ENCODE peak calls at places on chromosomes 11 and 22, in five cellular contexts. Z is right atrium auricular region, L is fibroblast of lung, R is neuronal stem cell, F is lower lobe of right lung. M is an unnamed sample.
A peak's percentile ranks its signal among the peaks of the same experiment; 100 is the strongest.

GRCh38 chr11:93536346-93536871 is 6.8 kb downstream of the SMCO4 start:
- DNase-seq in Z (no peak), L (no peak), R (no peak), F (no peak), M (no peak)

GRCh38 chr11:107562647-107563208 is 2.8 kb downstream of the ALKBH8 start:
- DNase-seq in Z (no peak), L (peak; percentile 94), R (no peak), F (no peak), M (no peak)

GRCh38 chr11:130145975-130146776 is 13.4 kb upstream of the ST14 start:
- DNase-seq in Z (no peak), L (peak; percentile 23), R (no peak), F (peak; percentile 84), M (peak; percentile 73)

GRCh38 chr22:21026783-21027692 is 5.3 kb downstream of the SLC7A4 start:
- DNase-seq in Z (no peak), L (peak; percentile 80), R (no peak), F (no peak), M (no peak)

GRCh38 chr22:48750826-48751440 is 1076.7 kb downstream of the BRD1 start:
- DNase-seq in Z (peak; percentile 36), L (no peak), R (no peak), F (no peak), M (no peak)

GRCh38 chr11:33701831-33702230 is 1.2 kb upstream of the C11orf91 start:
- DNase-seq in Z (no peak), L (peak; percentile 76), R (no peak), F (no peak), M (no peak)

GRCh38 chr22:17479129-17479528 is 84.2 kb upstream of the SLC25A18 start:
- DNase-seq in Z (no peak), L (no peak), R (no peak), F (no peak), M (no peak)

GRCh38 chr11:88344869-88345268 is 7.3 kb upstream of the CTSC start:
- DNase-seq in Z (no peak), L (no peak), R (no peak), F (no peak), M (no peak)

GRCh38 chr22:30810105-30810504 is 115.4 kb downstream of the OSBP2 start:
- DNase-seq in Z (no peak), L (no peak), R (no peak), F (no peak), M (no peak)

GRCh38 chr22:29300807-29301601 is 5.4 kb upstream of the GAS2L1 start:
- DNase-seq in Z (no peak), L (no peak), R (no peak), F (no peak), M (no peak)

GRCh38 chr11:12044799-12045198 is 36.4 kb upstream of the DKK3 start:
- DNase-seq in Z (no peak), L (no peak), R (no peak), F (no peak), M (no peak)

GRCh38 chr11:125165111-125165663 is 636 bp downstream of the PKNOX2 start:
- DNase-seq in Z (no peak), L (peak; percentile 54), R (peak; percentile 29), F (no peak), M (no peak)

GRCh38 chr11:76654310-76654851 is 16.2 kb downstream of the LRRC32 start:
- DNase-seq in Z (peak; percentile 73), L (peak; percentile 83), R (no peak), F (no peak), M (no peak)

GRCh38 chr11:69007978-69008381 is 5.1 kb downstream of the MRGPRF start:
- DNase-seq in Z (no peak), L (peak; percentile 33), R (no peak), F (peak; percentile 37), M (no peak)

GRCh38 chr11:126840201-126840886 is 160.2 kb downstream of the KIRREL3 start:
- DNase-seq in Z (no peak), L (peak; percentile 86), R (no peak), F (no peak), M (no peak)

GRCh38 chr11:1574256-1575242 is 2.5 kb upstream of the DUSP8 start:
- DNase-seq in Z (no peak), L (peak; percentile 16), R (no peak), F (no peak), M (no peak)

GRCh38 chr11:4699697-4700435 is 2.2 kb upstream of the OR51E2 start:
- DNase-seq in Z (no peak), L (no peak), R (no peak), F (no peak), M (no peak)

GRCh38 chr11:117745346-117745745 is 51.7 kb downstream of the DSCAML1 start:
- DNase-seq in Z (no peak), L (no peak), R (no peak), F (no peak), M (no peak)

GRCh38 chr11:41379084-41379483 is 80.4 kb downstream of the LRRC4C start:
- DNase-seq in Z (no peak), L (peak; percentile 56), R (no peak), F (no peak), M (no peak)

GRCh38 chr11:117669062-117669461 is 128.0 kb downstream of the DSCAML1 start:
- DNase-seq in Z (no peak), L (no peak), R (no peak), F (no peak), M (no peak)

GRCh38 chr22:25021976-25022711 is 69.6 kb downstream of the KIAA1671 start:
- DNase-seq in Z (no peak), L (peak; percentile 24), R (no peak), F (no peak), M (no peak)

GRCh38 chr22:38871360-38872171 is 450 bp downstream of the CBX6 start:
- DNase-seq in Z (peak; percentile 57), L (no peak), R (no peak), F (peak; percentile 52), M (no peak)

GRCh38 chr11:1401656-1402221 is 12.0 kb downstream of the BRSK2 start:
- DNase-seq in Z (no peak), L (peak; percentile 43), R (peak; percentile 76), F (peak; percentile 72), M (no peak)

GRCh38 chr11:15073361-15074205 is at the start of gene CALCB:
- DNase-seq in Z (no peak), L (peak; percentile 19), R (peak; percentile 27), F (peak; percentile 51), M (no peak)

GRCh38 chr22:50548913-50549790 is 3.5 kb downstream of the KLHDC7B start:
- DNase-seq in Z (no peak), L (no peak), R (no peak), F (peak; percentile 44), M (no peak)

GRCh38 chr11:120996973-120997372 is 26.9 kb upstream of the TBCEL start:
- DNase-seq in Z (no peak), L (no peak), R (no peak), F (no peak), M (no peak)

GRCh38 chr11:1839924-1840779 is 1.4 kb downstream of the TNNI2 start:
- DNase-seq in Z (no peak), L (no peak), R (no peak), F (peak; percentile 89), M (no peak)

GRCh38 chr11:110230377-110230776 is 66.0 kb downstream of the RDX start:
- DNase-seq in Z (no peak), L (no peak), R (no peak), F (no peak), M (no peak)

GRCh38 chr22:25420925-25421904 is 143.3 kb upstream of the GRK3 start:
- DNase-seq in Z (no peak), L (no peak), R (no peak), F (no peak), M (no peak)

GRCh38 chr22:45187891-45188290 is 24.2 kb downstream of the NUP50 start:
- DNase-seq in Z (no peak), L (no peak), R (no peak), F (no peak), M (no peak)
- H3K27ac ChIP-seq in Z (no peak overlapping the region), L (no peak overlapping the region), R (no peak overlapping the region), F (no peak overlapping the region), M (no peak overlapping the region)

DNA sequence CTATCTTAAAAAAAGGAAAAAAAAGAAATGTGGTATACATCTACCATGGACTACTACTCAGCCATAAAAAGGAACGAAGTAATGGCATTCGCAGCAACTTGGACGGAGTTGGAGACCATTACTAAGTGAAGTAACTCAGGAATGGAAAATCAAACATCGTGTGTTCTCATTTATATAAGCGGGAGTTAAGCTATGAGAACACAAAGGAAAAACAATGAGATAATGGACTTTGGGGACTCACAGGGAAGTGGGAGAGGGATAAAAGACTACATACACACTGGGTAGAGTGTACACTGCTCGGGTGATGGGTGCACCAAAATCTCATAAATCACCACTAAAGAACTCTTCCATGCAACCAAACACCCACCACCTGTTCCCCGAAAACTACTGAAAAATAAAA is 11.8 kb downstream of the RAB6A start:
- DNase-seq in Z (no peak), L (no peak), R (no peak), F (no peak), M (no peak)
- H3K27ac ChIP-seq in Z (no peak overlapping the region), L (no peak overlapping the region), R (no peak overlapping the region), F (no peak overlapping the region), M (no peak overlapping the region)

GRCh38 chr11:26579683-26580082 is 7.6 kb upstream of the MUC15 start:
- DNase-seq in Z (no peak), L (no peak), R (no peak), F (no peak), M (no peak)

GRCh38 chr11:26580929-26581328 is 8.9 kb upstream of the MUC15 start:
- DNase-seq in Z (no peak), L (peak; percentile 32), R (no peak), F (no peak), M (no peak)

GRCh38 chr11:26583550-26583949 is 11.5 kb upstream of the MUC15 start:
- DNase-seq in Z (no peak), L (no peak), R (no peak), F (no peak), M (no peak)

GRCh38 chr11:26575946-26576345 is 3.9 kb upstream of the MUC15 start:
- DNase-seq in Z (no peak), L (no peak), R (no peak), F (no peak), M (no peak)

GRCh38 chr11:26578998-26579635 is 7.1 kb upstream of the MUC15 start:
- DNase-seq in Z (no peak), L (peak; percentile 5), R (no peak), F (no peak), M (no peak)
- H3K27ac ChIP-seq in Z (no peak overlapping the region), L (no peak overlapping the region), R (no peak overlapping the region), F (no peak overlapping the region), M (no peak overlapping the region)

GRCh38 chr22:23104109-23104971 is 34.0 kb downstream of the GNAZ start:
- DNase-seq in Z (no peak), L (no peak), R (no peak), F (no peak), M (no peak)
- H3K27ac ChIP-seq in Z (no peak overlapping the region), L (no peak overlapping the region), R (no peak overlapping the region), F (no peak overlapping the region), M (no peak overlapping the region)

DNA sequence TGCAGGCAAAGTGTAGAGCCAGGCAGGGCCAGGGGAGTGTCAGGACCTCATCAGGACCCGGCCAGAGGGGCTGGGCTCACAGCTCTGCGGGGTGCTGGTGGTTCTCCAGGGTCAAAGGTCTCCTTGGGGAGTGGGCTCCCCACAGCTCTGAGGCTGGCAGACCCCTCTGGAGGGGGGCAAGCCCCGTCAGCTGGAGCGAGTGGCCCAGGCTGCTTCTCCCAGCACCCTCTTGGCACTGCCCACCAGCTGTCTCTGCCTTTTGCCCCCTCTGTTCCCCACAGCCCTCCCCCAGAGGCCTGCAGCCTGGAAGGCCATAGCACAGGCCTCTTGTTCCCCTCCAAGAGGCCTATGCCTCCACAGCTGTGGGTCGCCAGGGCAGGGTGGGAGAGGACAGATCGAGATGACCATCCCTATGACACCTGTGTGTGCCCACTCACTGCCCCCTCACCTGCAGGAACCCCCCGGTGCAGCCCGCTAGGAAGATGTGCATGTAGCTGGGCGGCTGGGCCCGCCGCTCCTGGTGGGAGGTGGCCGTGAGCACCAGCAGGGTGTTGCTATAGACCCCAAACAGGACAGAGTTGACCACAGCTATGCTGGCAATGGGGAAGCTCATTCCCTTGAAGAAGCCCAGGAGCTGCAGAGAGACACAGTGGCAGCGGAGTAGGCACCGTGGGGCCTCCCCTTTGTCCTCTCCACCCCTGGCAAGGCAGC is 3.4 kb downstream of the SLC25A45 start:
- DNase-seq in Z (no peak), L (no peak), R (no peak), F (no peak), M (no peak)
- H3K27ac ChIP-seq in Z (no peak overlapping the region), L (no peak overlapping the region), R (no peak overlapping the region), F (no peak overlapping the region), M (no peak overlapping the region)